ENCODE peak calls at places on chromosomes 6 and 20, in six cellular contexts. B is GM12892, U is COR-L47, Z is GM10248, A is posterior vena cava, C is right cardiac atrium. O is an unnamed sample.

GRCh38 chr6:145891126-145891525 is 73.0 kb downstream of the SHPRH start:
- DNase-seq in B (no peak), U (no peak), Z (no peak), A (no peak), C (no peak), O (no peak)

GRCh38 chr20:14337400-14338171 is at the start of gene FLRT3:
- DNase-seq in B (no peak), U (peak), Z (peak), A (peak), C (peak), O (peak)

GRCh38 chr20:43838703-43839060 is 76.0 kb upstream of the TOX2 start:
- DNase-seq in B (no peak), U (no peak), Z (no peak), A (no peak), C (no peak), O (no peak)

GRCh38 chr6:11097476-11097875 is 3.8 kb downstream of the SMIM13 start:
- DNase-seq in B (no peak), U (no peak), Z (no peak), A (no peak), C (no peak), O (no peak)

GRCh38 chr6:149053848-149054558 is 263.5 kb upstream of the TAB2 start:
- DNase-seq in B (no peak), U (no peak), Z (no peak), A (no peak), C (no peak), O (no peak)

GRCh38 chr6:168136622-168137021 is 57.6 kb upstream of the FRMD1 start:
- DNase-seq in B (no peak), U (no peak), Z (no peak), A (peak), C (no peak), O (no peak)

GRCh38 chr6:132390017-132390416 is 11.3 kb downstream of the MOXD1 start:
- DNase-seq in B (no peak), U (no peak), Z (no peak), A (no peak), C (no peak), O (no peak)

GRCh38 chr6:43570876-43571441 is 4.9 kb downstream of the XPO5 start:
- DNase-seq in B (no peak), U (no peak), Z (peak), A (no peak), C (no peak), O (no peak)

GRCh38 chr6:139699335-139699734 is 324.9 kb upstream of the CITED2 start:
- DNase-seq in B (no peak), U (no peak), Z (no peak), A (no peak), C (no peak), O (no peak)

O was measured in kidney.